ENCODE peak calls at places on chromosome 22, in five cellular contexts. One of them, this sample, is unnamed.

GRCh38 chr22:47245786-47246185 is 483.3 kb downstream of the TBC1D22A start:
- DNase-seq in GM23248: no peak
- DNase-seq in fibroblast of mammary gland: no peak
- DNase-seq in small intestine: no peak
- DNase-seq in epithelial cell of esophagus: no peak
- DNase-seq in this sample: no peak

GRCh38 chr22:47914481-47915097 is 1152.1 kb downstream of the TBC1D22A start:
- DNase-seq in GM23248: no peak
- DNase-seq in fibroblast of mammary gland: no peak
- DNase-seq in small intestine: no peak
- DNase-seq in epithelial cell of esophagus: no peak
- DNase-seq in this sample: peak

GRCh38 chr22:22210375-22210774 is 34.2 kb upstream of the VPREB1 start:
- DNase-seq in GM23248: peak
- DNase-seq in fibroblast of mammary gland: peak
- DNase-seq in small intestine: no peak
- DNase-seq in epithelial cell of esophagus: peak
- DNase-seq in this sample: no peak

GRCh38 chr22:41574847-41575381 is 14.1 kb downstream of the CSDC2 start:
- DNase-seq in GM23248: peak
- DNase-seq in fibroblast of mammary gland: peak
- DNase-seq in small intestine: no peak
- DNase-seq in epithelial cell of esophagus: no peak
- DNase-seq in this sample: no peak

GRCh38 chr22:46019351-46019750 is 42.4 kb upstream of the WNT7B start:
- DNase-seq in GM23248: no peak
- DNase-seq in fibroblast of mammary gland: no peak
- DNase-seq in small intestine: no peak
- DNase-seq in epithelial cell of esophagus: no peak
- DNase-seq in this sample: no peak

GRCh38 chr22:42229455-42230149 is 40.9 kb downstream of the TCF20 start:
- DNase-seq in GM23248: peak
- DNase-seq in fibroblast of mammary gland: peak
- DNase-seq in small intestine: no peak
- DNase-seq in epithelial cell of esophagus: peak
- DNase-seq in this sample: no peak

GRCh38 chr22:29724843-29725242 is 5.0 kb downstream of the CABP7 start:
- DNase-seq in GM23248: no peak
- DNase-seq in fibroblast of mammary gland: no peak
- DNase-seq in small intestine: no peak
- DNase-seq in epithelial cell of esophagus: no peak
- DNase-seq in this sample: no peak

GRCh38 chr22:41676134-41676533 is 12.5 kb downstream of the SNU13 start:
- DNase-seq in GM23248: no peak
- DNase-seq in fibroblast of mammary gland: no peak
- DNase-seq in small intestine: no peak
- DNase-seq in epithelial cell of esophagus: no peak
- DNase-seq in this sample: no peak

GRCh38 chr22:46631113-46631512 is 10.9 kb downstream of the GRAMD4 start:
- DNase-seq in GM23248: no peak
- DNase-seq in fibroblast of mammary gland: no peak
- DNase-seq in small intestine: no peak
- DNase-seq in epithelial cell of esophagus: no peak
- DNase-seq in this sample: no peak

GRCh38 chr22:32050678-32051515 is 7.8 kb downstream of the SLC5A1 start:
- DNase-seq in GM23248: peak
- DNase-seq in fibroblast of mammary gland: peak
- DNase-seq in small intestine: peak
- DNase-seq in epithelial cell of esophagus: peak
- DNase-seq in this sample: no peak

GRCh38 chr22:45336971-45337431 is 27.3 kb downstream of the FAM118A start:
- DNase-seq in GM23248: peak
- DNase-seq in fibroblast of mammary gland: no peak
- DNase-seq in small intestine: no peak
- DNase-seq in epithelial cell of esophagus: no peak
- DNase-seq in this sample: no peak

GRCh38 chr22:34645375-34645774 is 420.6 kb upstream of the ISX start:
- DNase-seq in GM23248: no peak
- DNase-seq in fibroblast of mammary gland: no peak
- DNase-seq in small intestine: no peak
- DNase-seq in epithelial cell of esophagus: no peak
- DNase-seq in this sample: no peak

GRCh38 chr22:22203048-22203971 is 41.3 kb upstream of the VPREB1 start:
- DNase-seq in GM23248: no peak
- DNase-seq in fibroblast of mammary gland: no peak
- DNase-seq in small intestine: no peak
- DNase-seq in epithelial cell of esophagus: no peak
- DNase-seq in this sample: no peak

GRCh38 chr22:41847300-41847699 is 14.4 kb downstream of the SREBF2 start:
- DNase-seq in GM23248: no peak
- DNase-seq in fibroblast of mammary gland: no peak
- DNase-seq in small intestine: no peak
- DNase-seq in epithelial cell of esophagus: peak
- DNase-seq in this sample: no peak

GRCh38 chr22:47452184-47452583 is 689.7 kb downstream of the TBC1D22A start:
- DNase-seq in GM23248: no peak
- DNase-seq in fibroblast of mammary gland: no peak
- DNase-seq in small intestine: peak
- DNase-seq in epithelial cell of esophagus: no peak
- DNase-seq in this sample: peak

GRCh38 chr22:46800102-46800857 is 37.8 kb downstream of the TBC1D22A start:
- DNase-seq in GM23248: no peak
- DNase-seq in fibroblast of mammary gland: no peak
- DNase-seq in small intestine: no peak
- DNase-seq in epithelial cell of esophagus: no peak
- DNase-seq in this sample: no peak

GRCh38 chr22:42322562-42322926 is 52.1 kb upstream of the TCF20 start:
- DNase-seq in GM23248: no peak
- DNase-seq in fibroblast of mammary gland: no peak
- DNase-seq in small intestine: no peak
- DNase-seq in epithelial cell of esophagus: peak
- DNase-seq in this sample: no peak

GRCh38 chr22:31947296-31947695 is 3.0 kb downstream of the YWHAH start:
- DNase-seq in GM23248: no peak
- DNase-seq in fibroblast of mammary gland: peak
- DNase-seq in small intestine: peak
- DNase-seq in epithelial cell of esophagus: peak
- DNase-seq in this sample: peak

GRCh38 chr22:24404561-24405275 is 22.7 kb upstream of the ADORA2A start:
- DNase-seq in GM23248: no peak
- DNase-seq in fibroblast of mammary gland: no peak
- DNase-seq in small intestine: no peak
- DNase-seq in epithelial cell of esophagus: no peak
- DNase-seq in this sample: no peak

DNA sequence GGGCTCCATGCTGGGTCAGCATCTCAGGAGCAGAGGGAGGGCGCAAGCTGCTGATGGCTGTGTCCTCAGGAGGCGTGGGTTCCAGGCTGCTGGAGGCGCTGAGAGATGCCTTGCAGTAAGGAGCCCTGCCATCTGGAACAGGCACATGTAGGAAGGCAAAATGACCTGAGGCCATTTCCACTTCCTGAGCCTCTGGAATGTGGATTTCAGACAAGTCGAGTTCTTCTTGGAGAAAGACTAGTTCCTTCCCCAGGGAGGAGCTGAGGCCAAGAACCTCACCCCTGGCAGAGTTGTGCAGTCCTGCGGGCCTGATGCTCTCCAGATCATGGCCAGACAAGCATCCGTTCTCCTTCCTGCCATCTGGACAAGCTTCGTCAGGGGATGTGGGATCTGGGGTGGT is 19.3 kb downstream of the HPS4 start:
- DNase-seq in GM23248: peak
- DNase-seq in fibroblast of mammary gland: peak
- DNase-seq in small intestine: no peak
- DNase-seq in epithelial cell of esophagus: peak
- DNase-seq in this sample: no peak
- H3K4me3 ChIP-seq in GM23248: no peak
- H3K4me3 ChIP-seq in fibroblast of mammary gland: no peak
- H3K4me3 ChIP-seq in small intestine: no peak
- H3K4me3 ChIP-seq in epithelial cell of esophagus: no peak
- H3K4me3 ChIP-seq in this sample: no peak

DNA sequence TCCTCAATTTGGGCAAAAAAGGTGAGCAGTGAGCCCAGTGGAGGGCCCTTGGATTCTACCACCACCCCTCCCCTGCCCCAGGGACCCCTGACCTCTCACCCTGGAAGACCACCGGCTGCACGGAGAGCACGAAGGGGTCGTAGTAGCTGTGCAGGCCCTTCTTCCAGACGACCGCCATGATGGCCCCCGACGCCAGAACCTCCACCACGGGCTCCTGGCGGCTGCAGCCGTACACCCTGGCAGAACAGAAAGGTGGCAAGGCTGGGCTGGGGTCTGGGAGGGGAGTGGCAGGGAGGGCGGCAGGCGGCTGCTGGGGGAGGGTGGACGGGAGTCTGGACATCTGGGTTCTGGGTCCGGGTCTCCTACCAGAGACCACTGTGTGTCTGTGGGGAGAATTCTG is 23.3 kb downstream of the TMPRSS6 start:
- DNase-seq in GM23248: no peak
- DNase-seq in fibroblast of mammary gland: no peak
- DNase-seq in small intestine: no peak
- DNase-seq in epithelial cell of esophagus: no peak
- DNase-seq in this sample: no peak
- H3K4me3 ChIP-seq in GM23248: no peak
- H3K4me3 ChIP-seq in fibroblast of mammary gland: no peak
- H3K4me3 ChIP-seq in small intestine: no peak
- H3K4me3 ChIP-seq in epithelial cell of esophagus: no peak
- H3K4me3 ChIP-seq in this sample: no peak

DNA sequence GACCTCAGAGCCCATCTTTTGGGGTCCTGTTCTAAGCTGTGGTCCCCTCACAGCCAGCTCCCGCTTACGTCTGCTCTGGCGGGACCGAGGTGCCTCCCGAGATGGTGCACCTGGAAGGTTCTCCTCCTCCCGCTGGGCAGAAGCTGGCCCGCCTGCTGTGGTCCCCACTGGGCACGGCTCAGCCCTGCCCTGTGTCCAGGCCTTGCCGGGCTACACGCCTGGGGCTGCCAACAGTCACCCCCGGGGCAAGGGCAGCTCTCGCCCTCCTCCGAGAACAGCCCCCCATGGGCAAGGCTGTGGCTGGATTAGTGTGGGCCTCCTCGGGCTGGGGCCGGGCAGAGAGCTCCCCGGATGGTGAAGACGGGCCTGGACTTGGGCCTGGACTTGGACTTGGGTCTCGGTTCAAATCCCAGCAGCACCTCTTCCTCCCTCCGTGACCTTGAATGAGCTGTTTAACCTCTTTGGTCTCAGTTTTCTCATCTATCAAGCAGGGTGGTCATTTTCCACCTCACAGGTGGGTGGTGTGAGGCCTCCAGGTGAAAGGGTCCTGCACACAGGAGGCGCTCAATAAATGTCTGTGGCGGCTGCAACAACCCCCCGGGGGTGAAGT is 988 bp downstream of the BAIAP2L2 start:
- DNase-seq in GM23248: no peak
- DNase-seq in fibroblast of mammary gland: no peak
- DNase-seq in small intestine: peak
- DNase-seq in epithelial cell of esophagus: no peak
- DNase-seq in this sample: peak
- H3K4me3 ChIP-seq in GM23248: no peak
- H3K4me3 ChIP-seq in fibroblast of mammary gland: no peak
- H3K4me3 ChIP-seq in small intestine: peak
- H3K4me3 ChIP-seq in epithelial cell of esophagus: no peak
- H3K4me3 ChIP-seq in this sample: no peak

DNA sequence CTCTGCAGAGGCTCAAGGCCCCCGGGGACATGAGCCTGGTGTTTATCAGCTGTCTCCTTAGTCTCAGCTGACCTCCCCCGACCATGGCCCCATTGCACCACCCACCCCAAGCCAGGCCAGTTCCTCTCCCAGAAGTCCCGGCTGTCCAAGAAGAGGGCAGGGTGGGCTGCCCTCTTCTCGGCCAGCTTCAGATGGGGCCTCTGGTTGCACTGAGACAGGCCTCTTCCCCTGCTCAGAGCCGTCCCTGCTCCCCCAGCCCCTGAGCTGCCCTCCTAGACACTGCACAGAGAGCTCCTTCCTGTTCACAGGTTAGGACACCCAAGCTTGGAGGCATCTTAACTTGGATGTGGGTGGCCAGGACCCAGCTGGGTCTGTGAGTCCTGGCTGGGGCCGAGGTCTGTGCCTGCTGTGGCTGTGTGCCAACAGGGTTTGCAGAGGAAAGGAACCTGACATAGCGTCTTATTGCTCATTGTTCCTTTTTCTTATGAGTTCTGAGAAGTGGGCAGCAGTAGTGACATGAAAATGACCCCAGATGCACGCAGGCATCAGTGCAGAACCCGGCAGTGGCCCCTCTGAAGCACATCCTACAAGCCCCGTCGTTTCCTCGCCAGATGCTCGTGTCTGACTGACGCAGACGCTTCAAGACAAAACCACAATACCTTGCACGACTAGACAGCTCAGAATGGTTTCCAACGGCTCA is 5.5 kb downstream of the TRABD start:
- DNase-seq in GM23248: no peak
- DNase-seq in fibroblast of mammary gland: no peak
- DNase-seq in small intestine: peak
- DNase-seq in epithelial cell of esophagus: peak
- DNase-seq in this sample: peak
- H3K4me3 ChIP-seq in GM23248: peak
- H3K4me3 ChIP-seq in fibroblast of mammary gland: no peak
- H3K4me3 ChIP-seq in small intestine: peak
- H3K4me3 ChIP-seq in epithelial cell of esophagus: peak
- H3K4me3 ChIP-seq in this sample: peak

GRCh38 chr22:19374410-19374809 is 57.1 kb downstream of the HIRA start:
- DNase-seq in GM23248: no peak
- DNase-seq in fibroblast of mammary gland: no peak
- DNase-seq in small intestine: no peak
- DNase-seq in epithelial cell of esophagus: no peak
- DNase-seq in this sample: no peak

GRCh38 chr22:19367763-19368367 is 63.7 kb downstream of the HIRA start:
- DNase-seq in GM23248: no peak
- DNase-seq in fibroblast of mammary gland: no peak
- DNase-seq in small intestine: no peak
- DNase-seq in epithelial cell of esophagus: no peak
- DNase-seq in this sample: no peak

GRCh38 chr22:19373450-19373849 is 58.1 kb downstream of the HIRA start:
- DNase-seq in GM23248: no peak
- DNase-seq in fibroblast of mammary gland: no peak
- DNase-seq in small intestine: no peak
- DNase-seq in epithelial cell of esophagus: no peak
- DNase-seq in this sample: no peak

GRCh38 chr22:19371893-19372292 is 59.6 kb downstream of the HIRA start:
- DNase-seq in GM23248: no peak
- DNase-seq in fibroblast of mammary gland: no peak
- DNase-seq in small intestine: no peak
- DNase-seq in epithelial cell of esophagus: no peak
- DNase-seq in this sample: no peak

DNA sequence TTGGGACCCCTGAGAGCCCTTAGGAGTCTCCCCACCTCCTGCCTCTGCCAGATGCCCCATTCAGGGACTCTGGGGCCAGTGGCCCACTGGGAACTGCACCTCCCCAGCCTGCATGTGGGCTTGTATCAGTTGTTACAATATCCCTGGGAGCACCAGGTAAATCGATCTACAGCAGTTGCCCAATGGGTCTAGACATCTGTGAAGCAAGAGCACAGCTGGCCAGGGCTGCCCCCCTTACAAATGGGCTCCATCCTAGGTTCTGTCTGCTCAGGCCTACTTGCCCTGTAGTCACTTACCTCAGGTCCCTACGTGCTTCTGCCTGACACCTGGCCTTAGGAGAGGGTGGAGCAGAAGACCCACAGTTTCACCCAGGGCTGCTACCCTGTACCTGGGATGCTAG is 62.7 kb downstream of the HIRA start:
- DNase-seq in GM23248: no peak
- DNase-seq in fibroblast of mammary gland: no peak
- DNase-seq in small intestine: no peak
- DNase-seq in epithelial cell of esophagus: no peak
- DNase-seq in this sample: no peak
- H3K4me3 ChIP-seq in GM23248: no peak
- H3K4me3 ChIP-seq in fibroblast of mammary gland: no peak
- H3K4me3 ChIP-seq in small intestine: no peak
- H3K4me3 ChIP-seq in epithelial cell of esophagus: no peak
- H3K4me3 ChIP-seq in this sample: no peak

This sample was measured in Karpas-422.